ENCODE peak calls at places on chromosomes 5 and 9, in seven cellular contexts. N is AG09309; Q is HFF-Myc; B is cardiac fibroblast; D is CD4-positive, CD25-positive, alpha-beta regulatory T cell; C is brain microvascular endothelial cell; G is foreskin fibroblast. F is an unnamed sample.

GRCh38 chr5:146041180-146041789 is 64.1 kb downstream of the PLAC8L1 start:
- DNase-seq in N (no peak), Q (no peak), B (peak; percentile 24), D (peak; percentile 5), C (no peak), G (peak; percentile 19), F (no peak)

GRCh38 chr5:151288180-151288579 is 15.4 kb downstream of the SLC36A3 start:
- DNase-seq in N (no peak), Q (no peak), B (no peak), D (peak; percentile 18), C (no peak), G (no peak), F (no peak)

GRCh38 chr9:73038613-73039012 is 85.8 kb upstream of the ALDH1A1 start:
- DNase-seq in N (no peak), Q (no peak), B (peak; percentile 5), D (no peak), C (no peak), G (peak; percentile 91), F (peak; percentile 16)

GRCh38 chr9:109908459-109909390 is 128.7 kb downstream of the PALM2AKAP2 start:
- DNase-seq in N (no peak), Q (peak; percentile 55), B (peak; percentile 80), D (no peak), C (peak; percentile 62), G (peak; percentile 60), F (peak; percentile 60)

GRCh38 chr5:122219767-122220166 is 90.4 kb downstream of the ZNF474 start:
- DNase-seq in N (no peak), Q (no peak), B (no peak), D (no peak), C (no peak), G (no peak), F (no peak)

GRCh38 chr5:113776832-113777525 is 263.5 kb downstream of the YTHDC2 start:
- DNase-seq in N (no peak), Q (no peak), B (peak; percentile 18), D (no peak), C (no peak), G (no peak), F (no peak)

GRCh38 chr9:95003694-95004451 is 277.4 kb downstream of the AOPEP start:
- DNase-seq in N (no peak), Q (no peak), B (peak; percentile 69), D (peak; percentile 29), C (peak; percentile 63), G (peak; percentile 82), F (peak; percentile 70)

GRCh38 chr5:55236800-55237199 is 3.4 kb upstream of the CCNO start:
- DNase-seq in N (no peak), Q (no peak), B (no peak), D (no peak), C (no peak), G (no peak), F (no peak)

GRCh38 chr9:96818535-96818934 is 35.8 kb downstream of the ZNF782 start:
- DNase-seq in N (no peak), Q (no peak), B (peak; percentile 21), D (no peak), C (no peak), G (no peak), F (no peak)

GRCh38 chr5:159099049-159099760 is 511 bp downstream of the EBF1 start:
- DNase-seq in N (peak; percentile 10), Q (no peak), B (peak; percentile 50), D (peak; percentile 59), C (no peak), G (peak; percentile 82), F (peak; percentile 73)

GRCh38 chr5:128532776-128533175 is 5.3 kb downstream of the FBN2 start:
- DNase-seq in N (no peak), Q (no peak), B (no peak), D (no peak), C (no peak), G (peak; percentile 16), F (no peak)

GRCh38 chr5:41511241-41511640 is 840 bp upstream of the PLCXD3 start:
- DNase-seq in N (no peak), Q (no peak), B (no peak), D (no peak), C (no peak), G (no peak), F (no peak)

GRCh38 chr5:172144291-172144815 is 43.7 kb downstream of the STK10 start:
- DNase-seq in N (no peak), Q (no peak), B (peak; percentile 56), D (no peak), C (peak; percentile 24), G (peak; percentile 51), F (no peak)

GRCh38 chr5:92962752-92963151 is 618.3 kb downstream of the NR2F1-AS1 start:
- DNase-seq in N (no peak), Q (no peak), B (no peak), D (no peak), C (no peak), G (no peak), F (no peak)

GRCh38 chr5:180792287-180792964 is 10.2 kb downstream of the MGAT1 start:
- DNase-seq in N (no peak), Q (no peak), B (no peak), D (no peak), C (no peak), G (no peak), F (no peak)

GRCh38 chr5:81066102-81066501 is 105.9 kb downstream of the RASGRF2 start:
- DNase-seq in N (no peak), Q (no peak), B (no peak), D (no peak), C (no peak), G (no peak), F (no peak)

GRCh38 chr5:151686673-151687378 is at the start of gene SPARC:
- DNase-seq in N (peak; percentile 92), Q (peak; percentile 91), B (peak; percentile 95), D (peak; percentile 21), C (peak; percentile 94), G (peak; percentile 97), F (peak; percentile 97)

DNA sequence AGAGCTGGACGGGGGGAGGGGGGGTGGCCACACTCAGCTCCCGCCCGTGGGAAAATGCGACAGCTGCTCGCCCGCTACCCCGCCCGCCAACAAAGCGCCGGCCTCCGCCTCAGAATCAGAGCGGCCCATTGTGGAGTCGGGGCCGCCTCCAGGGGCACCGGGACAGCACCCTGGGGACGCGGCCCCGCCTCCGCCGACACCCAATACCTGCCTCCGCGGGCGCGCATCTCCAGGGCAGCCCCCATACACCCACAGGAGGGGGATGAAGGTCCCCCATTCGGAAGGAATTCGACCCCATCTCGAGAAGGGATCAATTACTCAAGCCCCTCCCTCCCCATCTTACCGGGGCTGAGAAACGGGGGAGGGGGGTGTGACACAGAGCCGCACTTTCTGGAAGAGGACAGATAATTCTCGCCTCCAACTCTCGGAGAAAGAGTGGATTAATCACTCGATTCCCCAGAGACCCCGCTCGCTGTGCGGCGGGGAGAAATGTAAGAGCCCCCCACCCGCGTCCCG is 1.2 kb downstream of the NOTCH1 start:
- DNase-seq in N (no peak), Q (no peak), B (peak; percentile 37), D (peak; percentile 44), C (no peak), G (peak; percentile 59), F (no peak)
- H3K4me3 ChIP-seq in N (peak overlapping the region; percentile 80), Q (peak overlapping the region; percentile 83), B (peak overlapping the region; percentile 73), D (peak overlapping the region; percentile 72), C (peak overlapping the region; percentile 56), G (peak overlapping the region; percentile 86), F (peak overlapping the region; percentile 65)

DNA sequence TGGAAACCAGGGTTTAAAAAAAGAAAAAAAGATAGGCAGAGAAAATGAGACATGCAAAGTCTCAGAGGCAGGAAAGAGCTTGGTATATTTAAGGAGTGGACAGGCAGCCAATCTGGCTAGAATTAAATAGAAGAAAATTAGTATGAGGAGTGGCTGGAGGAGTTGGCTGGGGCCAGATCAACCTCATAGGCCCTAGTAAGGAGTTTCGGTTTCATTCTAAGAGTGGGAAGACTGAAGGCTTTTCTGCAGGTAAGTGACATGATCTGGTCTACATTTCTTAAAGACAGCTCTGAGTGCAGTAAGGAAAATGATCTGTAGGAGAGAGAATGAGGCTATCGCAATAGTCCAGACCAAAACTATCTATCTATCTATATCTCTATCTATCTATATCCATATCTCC is 27.5 kb downstream of the ADRB2 start:
- DNase-seq in N (no peak), Q (no peak), B (no peak), D (no peak), C (no peak), G (no peak), F (no peak)
- H3K4me3 ChIP-seq in N (no peak overlapping the region), Q (no peak overlapping the region), B (no peak overlapping the region), D (no peak overlapping the region), C (no peak overlapping the region), G (no peak overlapping the region), F (no peak overlapping the region)

DNA sequence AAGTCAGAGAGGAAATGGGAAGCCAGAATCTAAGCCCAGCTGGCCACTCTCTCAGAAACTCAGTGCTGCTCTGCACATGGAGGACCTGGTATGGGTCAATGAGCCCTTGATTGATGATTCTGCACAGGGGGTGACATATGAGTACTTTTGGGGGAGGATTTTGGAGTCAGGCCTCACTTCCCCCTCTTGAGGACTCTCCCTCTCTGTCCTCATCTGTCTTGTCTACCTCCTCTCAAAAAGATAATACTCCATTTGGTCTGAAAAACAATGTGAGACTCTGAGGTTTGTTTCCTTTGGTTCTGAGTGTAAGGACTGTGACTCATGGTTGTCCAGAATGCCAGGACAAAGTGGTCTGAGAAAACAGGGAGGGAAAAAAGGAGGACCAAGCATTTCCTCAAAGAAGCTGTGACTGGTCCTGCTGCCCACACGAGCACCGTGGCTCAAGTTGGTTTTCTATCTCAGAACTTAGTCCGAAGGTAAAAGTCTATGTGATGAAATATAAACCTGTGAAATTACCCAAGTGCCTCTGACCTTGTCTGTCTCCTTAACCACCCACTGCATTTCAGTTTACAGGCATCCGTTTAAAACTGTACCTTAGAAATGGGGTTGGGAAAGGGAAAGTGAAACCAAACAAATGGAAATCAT is 11.1 kb downstream of the TTC39B start:
- DNase-seq in N (no peak), Q (no peak), B (peak; percentile 89), D (peak; percentile 78), C (peak; percentile 74), G (peak; percentile 82), F (peak; percentile 90)
- H3K4me3 ChIP-seq in N (peak overlapping the region; percentile 46), Q (peak overlapping the region; percentile 41), B (peak overlapping the region; percentile 55), D (peak overlapping the region; percentile 85), C (peak overlapping the region; percentile 59), G (peak overlapping the region; percentile 42), F (peak overlapping the region; percentile 53)

GRCh38 chr5:9347541-9348295 is 198.2 kb downstream of the SEMA5A start:
- DNase-seq in N (no peak), Q (no peak), B (no peak), D (no peak), C (no peak), G (peak; percentile 27), F (peak; percentile 18)

GRCh38 chr5:9354336-9355081 is 191.4 kb downstream of the SEMA5A start:
- DNase-seq in N (no peak), Q (no peak), B (no peak), D (no peak), C (no peak), G (no peak), F (no peak)

GRCh38 chr5:9350301-9350797 is 195.5 kb downstream of the SEMA5A start:
- DNase-seq in N (peak; percentile 75), Q (no peak), B (peak; percentile 50), D (no peak), C (no peak), G (peak; percentile 75), F (peak; percentile 75)

GRCh38 chr5:9348296-9348996 is 197.4 kb downstream of the SEMA5A start:
- DNase-seq in N (peak; percentile 96), Q (no peak), B (peak; percentile 73), D (no peak), C (peak; percentile 35), G (peak; percentile 95), F (peak; percentile 84)

DNA sequence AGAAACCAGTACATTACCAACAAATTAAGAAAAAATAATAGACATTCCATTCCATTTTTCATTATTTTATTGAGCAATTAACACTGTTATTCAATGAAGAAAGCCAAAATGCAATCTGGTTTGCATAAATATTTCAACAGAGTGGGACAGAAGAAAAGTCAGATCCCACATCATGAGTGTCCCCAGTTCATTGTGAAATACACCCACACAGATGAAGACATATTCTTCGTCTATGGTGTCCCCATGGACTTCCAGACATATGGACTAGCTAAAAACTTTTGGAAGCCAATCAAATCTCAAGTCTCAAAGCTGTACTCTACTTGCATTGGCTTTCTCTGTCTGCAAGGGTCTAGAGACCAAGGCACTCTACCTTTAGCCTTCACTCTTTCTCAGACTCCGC is 194.3 kb downstream of the SEMA5A start:
- DNase-seq in N (no peak), Q (no peak), B (peak; percentile 47), D (no peak), C (no peak), G (peak; percentile 71), F (no peak)
- H3K4me3 ChIP-seq in N (no peak overlapping the region), Q (no peak overlapping the region), B (no peak overlapping the region), D (no peak overlapping the region), C (no peak overlapping the region), G (no peak overlapping the region), F (no peak overlapping the region)